ENCODE peak calls at places on chromosomes 16 and 17, in eight cellular contexts. I is uterus, K is body of pancreas, C is IMR-90, L is ovary, Y is mammary epithelial cell, N is fibroblast of lung, X is heart right ventricle. A is an unnamed sample.

GRCh38 chr16:4831616-4832015 is 15.5 kb downstream of the GLYR1 start:
- DNase-seq in I (no peak), K (no peak), C (no peak), L (no peak), Y (no peak), N (no peak), X (no peak), A (no peak)

GRCh38 chr17:37607637-37608368 is 1.4 kb downstream of the SYNRG start:
- DNase-seq in I (no peak), K (no peak), C (no peak), L (no peak), Y (no peak), N (no peak), X (no peak), A (no peak)

GRCh38 chr17:75650874-75651273 is 16.1 kb downstream of the RECQL5 start:
- DNase-seq in I (no peak), K (no peak), C (no peak), L (no peak), Y (no peak), N (no peak), X (no peak), A (peak; percentile 18)

GRCh38 chr17:1275962-1276736 is 3.3 kb upstream of the TRARG1 start:
- DNase-seq in I (peak; percentile 47), K (peak; percentile 66), C (peak; percentile 27), L (peak; percentile 43), Y (no peak), N (no peak), X (peak; percentile 63), A (peak; percentile 96)

GRCh38 chr17:57605734-57606105 is 139.4 kb downstream of the CCDC182 start:
- DNase-seq in I (no peak), K (no peak), C (no peak), L (no peak), Y (no peak), N (no peak), X (no peak), A (no peak)

GRCh38 chr16:85202631-85203461 is 90.6 kb upstream of the CIBAR2 start:
- DNase-seq in I (peak; percentile 90), K (peak; percentile 97), C (peak; percentile 96), L (peak; percentile 96), Y (no peak), N (peak; percentile 94), X (peak; percentile 85), A (peak; percentile 85)

GRCh38 chr16:86075839-86076440 is 177.0 kb downstream of the IRF8 start:
- DNase-seq in I (no peak), K (peak; percentile 4), C (no peak), L (no peak), Y (no peak), N (no peak), X (no peak), A (peak; percentile 12)

GRCh38 chr17:61007980-61008379 is 330.3 kb downstream of the BCAS3 start:
- DNase-seq in I (no peak), K (no peak), C (no peak), L (no peak), Y (no peak), N (no peak), X (peak; percentile 15), A (no peak)

GRCh38 chr16:50581830-50582229 is 33.6 kb downstream of the NKD1 start:
- DNase-seq in I (no peak), K (no peak), C (no peak), L (no peak), Y (no peak), N (no peak), X (no peak), A (no peak)

GRCh38 chr16:50578147-50578546 is 30.0 kb downstream of the NKD1 start:
- DNase-seq in I (no peak), K (no peak), C (no peak), L (no peak), Y (no peak), N (peak; percentile 8), X (no peak), A (no peak)

GRCh38 chr16:50583211-50583610 is 35.0 kb downstream of the NKD1 start:
- DNase-seq in I (no peak), K (no peak), C (no peak), L (no peak), Y (no peak), N (no peak), X (no peak), A (no peak)

GRCh38 chr16:50576403-50577113 is 28.4 kb downstream of the NKD1 start:
- DNase-seq in I (no peak), K (no peak), C (no peak), L (no peak), Y (no peak), N (no peak), X (no peak), A (no peak)

DNA sequence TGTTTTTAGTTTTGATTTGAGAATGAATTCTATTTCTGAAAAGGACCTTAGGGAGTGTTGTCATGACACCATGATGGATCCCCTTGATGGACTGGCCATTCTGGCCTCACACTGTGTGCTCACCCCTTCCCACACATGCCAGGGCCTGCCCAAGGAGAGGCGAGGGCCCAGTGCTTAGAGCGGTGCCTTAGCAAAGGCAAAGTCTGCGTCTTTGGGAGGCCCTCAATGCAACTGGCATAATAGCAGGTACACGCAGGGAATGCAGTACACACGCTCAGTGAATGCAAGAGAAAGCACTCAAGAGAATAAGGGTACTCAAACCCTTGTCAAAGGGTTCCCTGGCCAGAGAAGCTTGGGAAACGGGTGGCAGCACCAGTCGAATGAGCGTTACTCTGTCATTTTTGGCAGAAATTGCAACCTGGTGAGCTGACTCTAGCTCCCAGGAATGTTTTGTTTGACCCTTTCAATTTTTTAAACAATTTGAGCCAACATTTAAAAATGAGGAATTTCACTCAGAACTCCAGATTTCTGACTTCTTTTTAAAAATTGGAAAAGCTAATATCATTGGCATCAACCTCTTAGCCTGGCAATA is 32.1 kb downstream of the NKD1 start:
- DNase-seq in I (no peak), K (no peak), C (no peak), L (no peak), Y (no peak), N (peak; percentile 23), X (no peak), A (no peak)
- TF ChIP-seq CTCF in I (no peak), K (no peak), C (no peak), L (no peak), Y (no peak), N (no peak), X (no peak), A (no peak)

GRCh38 chr17:63675231-63675606 is 24.7 kb downstream of the LIMD2 start:
- DNase-seq in I (no peak), K (no peak), C (no peak), L (no peak), Y (no peak), N (no peak), X (peak; percentile 50), A (peak; percentile 83)

GRCh38 chr17:63676540-63676933 is 23.4 kb downstream of the LIMD2 start:
- DNase-seq in I (no peak), K (no peak), C (no peak), L (no peak), Y (no peak), N (no peak), X (no peak), A (no peak)

GRCh38 chr17:63680700-63681099 is 19.2 kb downstream of the LIMD2 start:
- DNase-seq in I (no peak), K (no peak), C (no peak), L (no peak), Y (no peak), N (no peak), X (no peak), A (no peak)

GRCh38 chr17:63679214-63679613 is 20.7 kb downstream of the LIMD2 start:
- DNase-seq in I (no peak), K (no peak), C (no peak), L (no peak), Y (no peak), N (no peak), X (no peak), A (peak; percentile 83)

DNA sequence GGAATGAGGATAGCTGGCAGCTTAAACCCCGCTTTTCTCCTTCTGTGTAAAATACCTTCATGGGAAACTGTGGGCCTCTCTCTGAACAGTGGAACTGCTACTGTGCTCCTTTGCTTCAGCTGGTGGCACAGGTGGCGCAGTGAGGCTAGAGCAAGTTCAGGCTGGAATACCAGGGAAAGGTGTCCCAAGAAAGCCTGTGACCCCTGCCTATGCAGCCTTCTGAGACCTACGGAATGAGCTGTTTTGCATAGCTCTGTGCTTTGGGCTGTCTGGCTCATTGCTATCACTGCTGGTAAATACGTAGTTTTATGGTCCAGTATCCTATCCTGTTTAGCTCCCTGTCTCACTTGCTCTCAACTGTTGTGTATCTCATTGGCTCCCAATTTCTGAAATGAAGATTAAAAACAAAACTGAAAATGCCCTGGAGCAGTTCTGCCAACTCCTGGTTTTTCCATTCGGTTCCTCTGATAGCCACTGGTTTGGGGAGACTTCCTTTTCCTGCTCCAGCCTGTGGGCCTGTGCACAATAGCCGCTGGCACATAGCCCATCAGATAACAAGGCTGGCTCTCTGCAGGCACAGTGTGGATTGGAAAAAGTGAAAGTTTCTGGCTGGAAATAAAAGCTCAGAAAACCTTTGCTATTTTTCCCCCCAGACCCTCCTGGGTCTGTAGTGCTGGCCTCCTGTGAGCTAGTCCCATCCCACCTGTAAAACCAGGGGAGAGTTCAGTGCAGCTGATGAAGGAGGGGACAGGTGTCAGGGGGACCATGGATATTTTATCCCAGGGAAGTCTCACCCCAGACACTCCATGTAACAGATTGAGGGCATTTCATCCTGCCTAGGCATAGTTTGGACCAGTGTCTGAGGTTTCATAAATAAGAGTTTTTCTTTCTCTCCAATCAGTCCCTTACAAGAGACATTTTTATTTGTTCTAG is 24.1 kb downstream of the LIMD2 start:
- DNase-seq in I (peak; percentile 84), K (peak; percentile 94), C (peak; percentile 83), L (peak; percentile 74), Y (peak; percentile 80), N (peak; percentile 89), X (peak; percentile 91), A (peak; percentile 71)
- H3K4me3 ChIP-seq in I (no peak overlapping the region), K (no peak overlapping the region), C (no peak overlapping the region), L (peak overlapping the region; percentile 7), Y (no peak overlapping the region), N (no peak overlapping the region), X (peak overlapping the region; percentile 39), A (no peak overlapping the region)

DNA sequence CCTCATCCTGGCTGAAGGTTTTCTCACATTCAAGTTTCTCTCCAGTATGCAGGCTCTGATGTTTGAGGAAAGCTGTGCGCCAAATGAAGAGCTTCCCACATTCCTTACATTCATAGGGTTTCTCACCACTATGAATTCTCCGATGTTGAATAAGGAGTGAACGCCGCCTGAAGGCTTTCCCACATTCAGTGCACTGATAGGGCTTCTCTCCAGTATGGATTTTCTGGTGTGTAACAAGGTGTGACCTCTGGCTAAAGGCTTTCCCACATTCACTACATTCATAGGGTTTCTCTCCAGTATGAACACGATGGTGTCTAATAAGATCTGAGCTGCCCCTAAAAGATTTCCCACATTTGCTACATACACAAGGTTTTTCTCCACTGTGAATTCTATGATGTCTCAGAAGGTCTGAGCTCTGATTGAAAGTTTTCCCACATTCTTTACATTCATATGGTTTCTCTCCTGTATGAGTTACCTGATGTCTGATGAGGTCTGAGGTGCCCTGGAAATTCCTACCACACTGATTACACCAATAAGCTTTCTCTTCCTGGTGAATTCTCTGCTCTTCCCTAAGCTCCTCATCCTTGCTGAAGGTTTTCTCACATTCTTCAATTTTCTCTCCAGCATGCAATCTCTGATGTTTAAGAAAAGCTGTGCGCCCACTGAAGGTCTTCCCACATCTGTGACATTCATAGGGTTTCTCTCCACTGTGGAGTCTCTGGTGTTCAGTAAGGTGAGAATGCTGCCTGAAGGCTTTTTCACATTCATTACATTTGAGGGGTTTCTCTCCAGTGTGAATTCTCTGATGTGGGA is 8.9 kb downstream of the ZNF594 start:
- DNase-seq in I (no peak), K (no peak), C (no peak), L (no peak), Y (no peak), N (no peak), X (no peak), A (no peak)
- H3K9me3 ChIP-seq in I (peaks cover 4% of the 10 kb centered on the region), K (no peaks in the 10 kb centered on the region), C (peaks cover 76% of the 10 kb centered on the region), L (peaks cover 55% of the 10 kb centered on the region), Y (peaks cover 81% of the 10 kb centered on the region), N (peaks cover 6% of the 10 kb centered on the region), X (peaks cover 100% of the 10 kb centered on the region), A (peaks cover 100% of the 10 kb centered on the region)

DNA sequence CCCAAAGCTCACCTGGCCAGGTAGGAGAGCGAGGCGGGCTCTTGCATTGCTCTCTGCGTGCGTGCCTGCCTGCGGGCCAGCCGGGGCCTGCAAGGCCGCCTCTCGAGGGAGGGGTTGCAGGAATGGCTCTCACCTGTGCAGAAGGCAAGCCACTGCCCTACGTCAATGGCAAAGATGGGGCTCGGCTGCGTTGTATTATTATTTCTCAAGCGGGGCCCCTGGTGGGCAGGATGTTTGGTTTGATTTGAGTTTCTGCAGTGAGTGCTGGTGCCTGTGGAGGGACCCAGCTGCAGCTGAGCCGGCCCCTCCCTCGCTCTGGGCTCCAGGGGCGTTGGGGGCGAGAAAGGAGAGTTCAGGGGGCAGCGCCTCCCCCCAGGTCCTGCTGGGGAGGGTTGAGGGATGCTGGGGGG is 338.6 kb downstream of the SEC14L1 start:
- DNase-seq in I (no peak), K (no peak), C (no peak), L (no peak), Y (no peak), N (no peak), X (no peak), A (peak; percentile 82)
- TF ChIP-seq CTCF in I (no peak), K (no peak), C (no peak), L (no peak), Y (no peak), N (no peak), X (no peak), A (no peak)

A was measured in endodermal cell.